ENCODE peak calls at places on chromosomes 2 and 18, in ten cellular contexts. P is GM03348; Q is NAMALWA; Z is stimulated activated CD4-positive, alpha-beta T cell treated with anti-CD3 and anti-CD28 coated beads, Interleukin-4, amount 100 ng/mL, for 1 hour; V is WTC11; A is activated naive CD4-positive, alpha-beta T cell treated with anti-CD3 and anti-CD28 coated beads for 36 hours; E is NCI-H1092; G is left lobe of liver; T is fibroblast of the aortic adventitia; U is thyroid gland. I is an unnamed sample.

GRCh38 chr18:45719106-45719505 is 4.9 kb upstream of the SLC14A1 start:
- DNase-seq in P (peak), Q (no peak), Z (no peak), V (no peak), A (no peak), E (no peak), G (no peak), T (no peak), U (no peak), I (no peak)

GRCh38 chr2:18959952-18960717 is 370.8 kb upstream of the NT5C1B start:
- DNase-seq in P (peak), Q (no peak), Z (no peak), V (no peak), A (no peak), E (no peak), G (no peak), T (peak), U (no peak), I (peak)

GRCh38 chr2:26903676-26904075 is 55.7 kb downstream of the DPYSL5 start:
- DNase-seq in P (no peak), Q (no peak), Z (no peak), V (no peak), A (no peak), E (no peak), G (no peak), T (no peak), U (no peak), I (no peak)

GRCh38 chr2:29841386-29842004 is 79.9 kb downstream of the ALK start:
- DNase-seq in P (peak), Q (peak), Z (no peak), V (peak), A (peak), E (no peak), G (no peak), T (peak), U (peak), I (peak)

GRCh38 chr2:69559696-69560482 is 83.7 kb downstream of the AAK1 start:
- DNase-seq in P (peak), Q (peak), Z (no peak), V (peak), A (no peak), E (no peak), G (no peak), T (peak), U (no peak), I (peak)

GRCh38 chr2:42754021-42754775 is 9.7 kb downstream of the OXER1 start:
- DNase-seq in P (no peak), Q (peak), Z (no peak), V (no peak), A (no peak), E (peak), G (peak), T (peak), U (peak), I (no peak)

GRCh38 chr2:119248311-119248710 is 24.7 kb downstream of the STEAP3 start:
- DNase-seq in P (peak), Q (no peak), Z (no peak), V (no peak), A (no peak), E (no peak), G (no peak), T (peak), U (no peak), I (no peak)

GRCh38 chr2:239288951-239289481 is 111.8 kb downstream of the HDAC4 start:
- DNase-seq in P (peak), Q (no peak), Z (no peak), V (no peak), A (peak), E (no peak), G (no peak), T (peak), U (no peak), I (no peak)